ENCODE peak calls at places on chromosomes 16 and 17, in five cellular contexts. V, B, E, Y and J are unnamed samples.
A peak's percentile ranks its signal among the peaks of the same experiment; 100 is the strongest.

GRCh38 chr16:7443108-7443507 is 110.5 kb downstream of the RBFOX1 start:
- DNase-seq in B (no peak), Y (no peak), E (no peak), V (no peak), J (no peak)

GRCh38 chr17:6398955-6399354 is 36.0 kb downstream of the AIPL1 start:
- DNase-seq in B (no peak), V (no peak), E (no peak), Y (no peak), J (no peak)

GRCh38 chr17:13024033-13024432 is 6.2 kb upstream of the ELAC2 start:
- DNase-seq in Y (no peak), E (no peak), B (no peak), V (no peak), J (no peak)

GRCh38 chr17:19354123-19354522 is 8.4 kb downstream of the B9D1 start:
- DNase-seq in V (no peak), B (no peak), E (no peak), Y (no peak), J (no peak)

GRCh38 chr16:5580320-5580719 is 482.7 kb upstream of the EEF2KMT start:
- DNase-seq in B (no peak), Y (no peak), E (no peak), V (no peak), J (no peak)

GRCh38 chr17:48445248-48445620 is 15.2 kb upstream of the SKAP1 start:
- DNase-seq in B (no peak), E (no peak), Y (no peak), V (no peak), J (no peak)

GRCh38 chr17:62824290-62825135 is 16.4 kb upstream of the MARCHF10 start:
- DNase-seq in B (no peak), Y (no peak), E (peak; percentile 49), V (no peak), J (no peak)

GRCh38 chr17:58764373-58764772 is 8.7 kb downstream of the PPM1E start:
- DNase-seq in E (no peak), B (no peak), V (no peak), Y (no peak), J (no peak)

GRCh38 chr16:10031473-10031872 is 150.8 kb downstream of the GRIN2A start:
- DNase-seq in E (no peak), Y (no peak), B (no peak), V (no peak), J (no peak)

GRCh38 chr16:29111421-29111820 is 126.6 kb downstream of the LAT start:
- DNase-seq in V (no peak), E (no peak), B (no peak), Y (no peak), J (no peak)

GRCh38 chr17:51164911-51165679 is 1.1 kb upstream of the NME2 start:
- DNase-seq in E (peak; percentile 28), Y (peak; percentile 44), B (no peak), V (no peak), J (no peak)

GRCh38 chr17:36089888-36090836 is at the start of gene CCL3:
- DNase-seq in E (no peak), V (peak; percentile 32), B (peak; percentile 99), Y (no peak), J (peak; percentile 21)

GRCh38 chr17:74972107-74972972 is at the start of gene HID1:
- DNase-seq in E (peak; percentile 73), Y (peak; percentile 96), B (no peak), V (peak; percentile 79), J (peak; percentile 82)

GRCh38 chr17:37689317-37689716 is 46.1 kb upstream of the DDX52 start:
- DNase-seq in Y (no peak), E (peak; percentile 86), B (no peak), V (no peak), J (no peak)

GRCh38 chr17:6471531-6472465 is 27.5 kb downstream of the PIMREG start:
- DNase-seq in E (no peak), B (no peak), Y (no peak), V (no peak), J (no peak)

GRCh38 chr17:42744283-42744805 is 496 bp downstream of the EZH1 start:
- DNase-seq in E (peak; percentile 78), Y (no peak), B (peak; percentile 16), V (peak; percentile 53), J (peak; percentile 56)

GRCh38 chr16:79932564-79932963 is 332.0 kb upstream of the MAF start:
- DNase-seq in V (no peak), E (no peak), Y (no peak), B (no peak), J (no peak)

GRCh38 chr16:30663038-30663437 is 4.8 kb downstream of the FBRS start:
- DNase-seq in Y (no peak), V (no peak), E (no peak), B (no peak), J (no peak)

GRCh38 chr17:21034350-21035235 is 8.2 kb downstream of the USP22 start:
- DNase-seq in V (no peak), Y (no peak), E (no peak), B (peak; percentile 38), J (no peak)

GRCh38 chr17:49438885-49439284 is 24.2 kb upstream of the PHB1 start:
- DNase-seq in E (no peak), B (no peak), Y (peak; percentile 62), V (peak; percentile 32), J (no peak)

GRCh38 chr16:86509759-86510464 is 415 bp upstream of the FOXF1 start:
- DNase-seq in V (no peak), Y (no peak), B (no peak), E (no peak), J (no peak)

GRCh38 chr17:76538941-76539340 is 903 bp upstream of the PRCD start:
- DNase-seq in B (no peak), V (peak; percentile 22), Y (no peak), E (no peak), J (no peak)

GRCh38 chr17:5115673-5116651 is at the start of gene USP6:
- DNase-seq in E (no peak), Y (no peak), V (no peak), B (no peak), J (no peak)

GRCh38 chr17:62668091-62668804 is 40.8 kb downstream of the MRC2 start:
- DNase-seq in E (no peak), B (no peak), Y (peak; percentile 85), V (no peak), J (no peak)

GRCh38 chr16:31073073-31073822 is 792 bp downstream of the ZNF668 start:
- DNase-seq in E (peak; percentile 87), B (no peak), Y (peak; percentile 94), V (peak; percentile 80), J (peak; percentile 82)

DNA sequence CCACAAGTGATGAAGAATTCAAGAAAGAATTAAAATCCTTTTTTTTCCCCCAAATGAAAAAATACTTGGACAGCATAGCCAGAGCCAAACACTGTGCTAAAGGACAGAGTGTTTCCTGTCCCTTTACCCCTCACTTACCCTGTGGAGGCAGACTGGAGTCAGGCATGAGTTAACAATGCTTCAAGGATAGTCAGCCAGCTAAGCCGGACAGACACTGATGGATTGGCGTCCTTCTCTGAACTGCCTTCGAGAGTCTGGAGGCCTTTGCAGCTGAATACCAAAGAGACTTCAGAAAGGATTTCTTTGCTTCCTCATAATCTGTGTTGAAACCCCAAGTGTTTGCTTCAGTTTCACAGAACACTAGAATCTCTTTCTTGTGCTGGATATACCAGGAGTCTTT is 4.5 kb downstream of the METTL9 start:
- DNase-seq in Y (peak; percentile 19), E (peak; percentile 54), B (no peak), V (no peak), J (no peak)
- TF ChIP-seq TAF1 in Y (no peak), E (no peak), B (no peak), V (no peak), J (no peak)

GRCh38 chr17:33639103-33639991 is 346.3 kb upstream of the ASIC2 start:
- DNase-seq in B (no peak), Y (no peak), E (no peak), V (no peak), J (no peak)

GRCh38 chr17:33640629-33641028 is 347.5 kb upstream of the ASIC2 start:
- DNase-seq in B (no peak), Y (no peak), V (no peak), E (no peak), J (no peak)

GRCh38 chr17:33642002-33642401 is 348.9 kb upstream of the ASIC2 start:
- DNase-seq in V (no peak), E (no peak), Y (peak; percentile 16), B (no peak), J (peak; percentile 11)

DNA sequence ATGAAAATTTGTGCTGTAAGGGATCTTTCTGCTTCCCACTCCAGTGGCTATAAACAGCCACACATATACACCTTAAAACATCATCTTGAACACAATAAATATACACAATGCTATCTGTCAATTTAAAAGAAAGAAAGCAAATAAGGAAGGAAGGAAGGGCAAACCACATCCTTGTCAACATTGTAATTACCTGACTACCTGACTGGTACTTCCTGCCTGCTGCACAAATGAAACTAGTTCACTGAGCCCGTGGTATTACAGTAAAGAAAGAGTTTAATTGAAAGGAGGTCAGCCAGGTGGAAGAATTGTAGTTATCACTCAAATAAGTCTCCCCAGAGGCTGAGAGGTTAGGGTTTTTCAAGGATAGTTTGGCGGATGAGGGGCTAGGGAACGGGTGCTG is 344.4 kb upstream of the ASIC2 start:
- DNase-seq in E (no peak), V (no peak), B (no peak), Y (no peak), J (no peak)
- TF ChIP-seq TAF1 in E (no peak), V (no peak), B (no peak), Y (no peak), J (no peak)

DNA sequence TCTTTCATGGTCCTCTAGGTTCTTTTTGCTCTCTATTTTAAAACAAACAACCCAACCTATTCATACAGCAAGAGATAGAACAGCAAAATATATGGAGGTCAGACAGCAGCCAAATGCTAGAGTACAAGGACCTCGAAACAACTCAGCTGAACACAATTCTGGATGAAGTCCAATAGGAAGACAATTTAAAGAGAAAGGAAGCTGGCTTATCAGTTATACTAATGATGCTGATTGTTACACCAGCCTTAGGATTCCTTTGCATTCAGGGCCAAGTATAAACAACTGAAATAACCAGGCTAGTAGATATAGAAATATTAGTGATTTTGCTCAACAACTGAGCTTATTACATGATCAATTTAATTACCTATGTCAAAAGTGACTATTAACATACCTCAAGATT is 2.5 kb downstream of the SSH2 start:
- DNase-seq in Y (no peak), E (no peak), V (no peak), B (no peak), J (no peak)
- TF ChIP-seq TAF1 in Y (no peak), E (no peak), V (no peak), B (no peak), J (no peak)

DNA sequence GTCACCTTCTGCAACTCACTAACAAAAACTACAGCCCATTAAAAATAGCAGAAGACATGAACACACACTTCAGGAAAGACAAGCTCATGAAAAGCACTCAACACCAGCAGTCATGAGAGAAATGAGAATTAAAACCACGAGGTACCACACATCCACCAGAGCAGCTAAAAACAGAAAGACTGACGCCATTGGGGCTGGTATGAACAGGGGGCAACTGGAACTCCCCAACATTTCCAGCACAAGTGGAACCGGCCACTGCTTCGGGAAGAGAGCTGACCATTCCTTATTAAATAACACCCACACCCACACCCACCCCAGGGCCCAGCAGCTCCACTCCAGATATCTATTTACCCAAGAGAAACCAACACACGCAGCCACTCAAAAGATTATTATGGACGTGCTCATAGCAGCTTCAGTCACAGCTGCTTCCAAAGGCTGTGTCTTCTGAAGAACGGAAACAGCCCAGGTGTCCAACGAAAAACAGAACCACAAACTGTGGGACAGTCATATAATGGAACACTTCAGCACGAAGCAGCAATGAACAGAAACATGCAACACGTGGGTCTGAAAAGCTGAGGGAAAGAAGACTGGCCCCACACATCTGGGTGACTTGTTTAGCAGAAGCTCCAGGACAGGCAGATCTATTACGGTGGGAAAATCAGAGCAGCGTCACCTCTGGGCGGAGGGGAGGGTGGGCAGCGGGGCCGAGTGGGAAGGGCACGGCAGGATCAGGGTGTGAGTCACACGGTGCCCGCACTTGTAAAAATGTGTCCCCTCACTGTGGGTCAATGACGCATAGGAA is 41.1 kb downstream of the KLHDC4 start:
- DNase-seq in E (no peak), B (peak; percentile 25), V (no peak), Y (no peak), J (no peak)
- TF ChIP-seq TAF1 in E (no peak), B (no peak), V (no peak), Y (no peak), J (peak; percentile 20)

GRCh38 chr17:80129006-80129565 is 17.8 kb downstream of the EIF4A3 start:
- DNase-seq in B (no peak), Y (no peak), E (no peak), V (no peak), J (no peak)
- TF ChIP-seq TAF1 in B (no peak), Y (no peak), E (no peak), V (no peak), J (no peak)